ENCODE peak calls at places on chromosome X, in ten cellular contexts. One of them, this sample, is unnamed.

GRCh38 chrX:68396953-68397352 is 36.3 kb downstream of the OPHN1 start:
- DNase-seq in adrenal gland: no peak
- DNase-seq in kidney: no peak
- DNase-seq in fibroblast of lung: peak; percentile 48
- DNase-seq in GM06990: no peak
- DNase-seq in fibroblast of the aortic adventitia: peak; percentile 57
- DNase-seq in pancreas: no peak
- DNase-seq in breast epithelium: no peak
- DNase-seq in cardiac muscle cell: no peak
- DNase-seq in foreskin fibroblast: no peak
- DNase-seq in this sample: no peak

GRCh38 chrX:23317799-23318724 is 16.6 kb upstream of the PTCHD1 start:
- DNase-seq in adrenal gland: peak; percentile 35
- DNase-seq in kidney: no peak
- DNase-seq in fibroblast of lung: peak; percentile 4
- DNase-seq in GM06990: no peak
- DNase-seq in fibroblast of the aortic adventitia: peak; percentile 6
- DNase-seq in pancreas: no peak
- DNase-seq in breast epithelium: no peak
- DNase-seq in cardiac muscle cell: peak; percentile 46
- DNase-seq in foreskin fibroblast: no peak
- DNase-seq in this sample: no peak

GRCh38 chrX:9942086-9942485 is 25.1 kb upstream of the CLDN34 start:
- DNase-seq in adrenal gland: no peak
- DNase-seq in kidney: no peak
- DNase-seq in fibroblast of lung: no peak
- DNase-seq in GM06990: peak; percentile 80
- DNase-seq in fibroblast of the aortic adventitia: no peak
- DNase-seq in pancreas: no peak
- DNase-seq in breast epithelium: no peak
- DNase-seq in cardiac muscle cell: no peak
- DNase-seq in foreskin fibroblast: no peak
- DNase-seq in this sample: no peak

GRCh38 chrX:120736989-120737388 is 107.1 kb upstream of the C1GALT1C1 start:
- DNase-seq in adrenal gland: no peak
- DNase-seq in kidney: no peak
- DNase-seq in fibroblast of lung: no peak
- DNase-seq in GM06990: no peak
- DNase-seq in fibroblast of the aortic adventitia: peak; percentile 32
- DNase-seq in pancreas: no peak
- DNase-seq in breast epithelium: no peak
- DNase-seq in cardiac muscle cell: no peak
- DNase-seq in foreskin fibroblast: peak; percentile 57
- DNase-seq in this sample: peak; percentile 75

GRCh38 chrX:45851434-45851991 is 650.8 kb upstream of the DIPK2B start:
- DNase-seq in adrenal gland: no peak
- DNase-seq in kidney: no peak
- DNase-seq in fibroblast of lung: no peak
- DNase-seq in GM06990: no peak
- DNase-seq in fibroblast of the aortic adventitia: no peak
- DNase-seq in pancreas: no peak
- DNase-seq in breast epithelium: no peak
- DNase-seq in cardiac muscle cell: peak; percentile 37
- DNase-seq in foreskin fibroblast: no peak
- DNase-seq in this sample: peak; percentile 57

GRCh38 chrX:68896581-68896980 is 67.8 kb downstream of the EFNB1 start:
- DNase-seq in adrenal gland: no peak
- DNase-seq in kidney: no peak
- DNase-seq in fibroblast of lung: no peak
- DNase-seq in GM06990: no peak
- DNase-seq in fibroblast of the aortic adventitia: no peak
- DNase-seq in pancreas: no peak
- DNase-seq in breast epithelium: no peak
- DNase-seq in cardiac muscle cell: no peak
- DNase-seq in foreskin fibroblast: no peak
- DNase-seq in this sample: no peak

GRCh38 chrX:130263016-130263415 is 5.7 kb downstream of the ZNF280C start:
- DNase-seq in adrenal gland: no peak
- DNase-seq in kidney: no peak
- DNase-seq in fibroblast of lung: peak; percentile 33
- DNase-seq in GM06990: no peak
- DNase-seq in fibroblast of the aortic adventitia: peak; percentile 37
- DNase-seq in pancreas: no peak
- DNase-seq in breast epithelium: no peak
- DNase-seq in cardiac muscle cell: no peak
- DNase-seq in foreskin fibroblast: peak; percentile 20
- DNase-seq in this sample: no peak

GRCh38 chrX:97000682-97001393 is 117.1 kb downstream of the RPA4 start:
- DNase-seq in adrenal gland: no peak
- DNase-seq in kidney: no peak
- DNase-seq in fibroblast of lung: no peak
- DNase-seq in GM06990: no peak
- DNase-seq in fibroblast of the aortic adventitia: no peak
- DNase-seq in pancreas: no peak
- DNase-seq in breast epithelium: no peak
- DNase-seq in cardiac muscle cell: no peak
- DNase-seq in foreskin fibroblast: no peak
- DNase-seq in this sample: no peak

GRCh38 chrX:17788439-17788838 is 51.1 kb downstream of the SCML1 start:
- DNase-seq in adrenal gland: peak; percentile 55
- DNase-seq in kidney: no peak
- DNase-seq in fibroblast of lung: peak; percentile 47
- DNase-seq in GM06990: no peak
- DNase-seq in fibroblast of the aortic adventitia: peak; percentile 58
- DNase-seq in pancreas: peak; percentile 2
- DNase-seq in breast epithelium: peak; percentile 54
- DNase-seq in cardiac muscle cell: peak; percentile 42
- DNase-seq in foreskin fibroblast: peak; percentile 18
- DNase-seq in this sample: peak; percentile 92

GRCh38 chrX:110450050-110450449 is 91.4 kb downstream of the RTL9 start:
- DNase-seq in adrenal gland: peak; percentile 86
- DNase-seq in kidney: peak; percentile 79
- DNase-seq in fibroblast of lung: peak; percentile 68
- DNase-seq in GM06990: no peak
- DNase-seq in fibroblast of the aortic adventitia: peak; percentile 78
- DNase-seq in pancreas: peak; percentile 54
- DNase-seq in breast epithelium: peak; percentile 69
- DNase-seq in cardiac muscle cell: peak; percentile 91
- DNase-seq in foreskin fibroblast: peak; percentile 36
- DNase-seq in this sample: peak; percentile 94

GRCh38 chrX:24842486-24842885 is 148.8 kb downstream of the POLA1 start:
- DNase-seq in adrenal gland: no peak
- DNase-seq in kidney: no peak
- DNase-seq in fibroblast of lung: no peak
- DNase-seq in GM06990: no peak
- DNase-seq in fibroblast of the aortic adventitia: no peak
- DNase-seq in pancreas: no peak
- DNase-seq in breast epithelium: no peak
- DNase-seq in cardiac muscle cell: no peak
- DNase-seq in foreskin fibroblast: no peak
- DNase-seq in this sample: no peak

GRCh38 chrX:24837966-24838365 is 144.2 kb downstream of the POLA1 start:
- DNase-seq in adrenal gland: no peak
- DNase-seq in kidney: no peak
- DNase-seq in fibroblast of lung: no peak
- DNase-seq in GM06990: no peak
- DNase-seq in fibroblast of the aortic adventitia: no peak
- DNase-seq in pancreas: no peak
- DNase-seq in breast epithelium: no peak
- DNase-seq in cardiac muscle cell: no peak
- DNase-seq in foreskin fibroblast: no peak
- DNase-seq in this sample: no peak

GRCh38 chrX:24839331-24839730 is 145.6 kb downstream of the POLA1 start:
- DNase-seq in adrenal gland: no peak
- DNase-seq in kidney: no peak
- DNase-seq in fibroblast of lung: no peak
- DNase-seq in GM06990: no peak
- DNase-seq in fibroblast of the aortic adventitia: peak; percentile 9
- DNase-seq in pancreas: no peak
- DNase-seq in breast epithelium: no peak
- DNase-seq in cardiac muscle cell: no peak
- DNase-seq in foreskin fibroblast: no peak
- DNase-seq in this sample: no peak

GRCh38 chrX:24833695-24834094 is 140.0 kb downstream of the POLA1 start:
- DNase-seq in adrenal gland: no peak
- DNase-seq in kidney: no peak
- DNase-seq in fibroblast of lung: no peak
- DNase-seq in GM06990: no peak
- DNase-seq in fibroblast of the aortic adventitia: no peak
- DNase-seq in pancreas: no peak
- DNase-seq in breast epithelium: no peak
- DNase-seq in cardiac muscle cell: no peak
- DNase-seq in foreskin fibroblast: no peak
- DNase-seq in this sample: no peak

DNA sequence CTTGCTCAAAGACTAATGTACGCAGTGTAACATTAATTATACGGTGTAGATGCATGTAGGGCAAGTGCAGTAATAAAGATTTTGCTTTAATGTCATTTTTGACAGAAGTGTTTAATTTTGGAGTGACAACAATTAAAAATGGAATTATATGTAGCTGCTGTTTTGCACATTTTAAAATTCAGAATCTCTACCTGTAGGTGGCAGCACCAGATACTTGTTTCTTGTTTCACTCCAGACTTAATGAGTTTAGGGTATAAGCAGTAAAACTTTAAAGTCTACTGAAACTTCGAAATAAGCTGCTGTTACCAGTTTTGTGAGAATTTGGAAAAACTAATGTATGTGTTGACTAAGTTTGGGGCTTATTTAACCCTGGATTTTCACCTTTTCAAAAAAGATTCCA is 144.9 kb downstream of the POLA1 start:
- DNase-seq in adrenal gland: peak; percentile 25
- DNase-seq in kidney: no peak
- DNase-seq in fibroblast of lung: peak; percentile 57
- DNase-seq in GM06990: no peak
- DNase-seq in fibroblast of the aortic adventitia: peak; percentile 64
- DNase-seq in pancreas: no peak
- DNase-seq in breast epithelium: no peak
- DNase-seq in cardiac muscle cell: peak; percentile 54
- DNase-seq in foreskin fibroblast: peak; percentile 16
- DNase-seq in this sample: no peak
- TF ChIP-seq CTCF in adrenal gland: peak; percentile 69
- TF ChIP-seq CTCF in kidney: peak; percentile 30
- TF ChIP-seq CTCF in fibroblast of lung: no peak
- TF ChIP-seq CTCF in GM06990: peak; percentile 54
- TF ChIP-seq CTCF in fibroblast of the aortic adventitia: peak; percentile 53
- TF ChIP-seq CTCF in pancreas: peak; percentile 55
- TF ChIP-seq CTCF in breast epithelium: peak; percentile 38
- TF ChIP-seq CTCF in cardiac muscle cell: peak; percentile 29
- TF ChIP-seq CTCF in foreskin fibroblast: no peak
- TF ChIP-seq CTCF in this sample: peak; percentile 56

DNA sequence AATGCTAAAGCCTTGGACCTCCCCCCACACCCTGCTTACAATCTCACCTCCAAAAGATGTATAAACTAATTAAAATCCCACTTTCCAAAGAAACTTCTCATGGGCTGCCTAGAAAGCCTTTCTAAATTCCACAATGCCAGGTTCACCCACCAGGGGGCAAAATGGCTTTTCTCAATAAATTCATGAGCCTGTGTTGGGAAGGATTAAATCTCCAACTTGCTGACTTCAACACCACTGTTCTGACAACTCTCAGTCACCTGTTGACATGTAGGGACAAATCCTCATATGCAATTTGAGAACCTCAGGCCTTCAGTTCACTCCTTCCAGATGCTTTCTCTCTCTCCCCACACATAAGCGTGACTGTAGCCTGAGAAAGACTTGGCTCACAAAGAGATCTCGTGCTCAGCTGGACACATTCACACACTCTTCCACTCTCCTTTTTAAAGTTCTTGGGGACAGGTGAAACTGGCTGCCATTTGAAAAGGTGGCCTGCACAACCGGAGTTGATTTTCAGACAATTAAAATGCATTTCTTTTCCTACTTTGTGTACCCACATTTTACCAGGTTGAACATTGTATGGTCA is 88.6 kb upstream of the PRPS2 start:
- DNase-seq in adrenal gland: no peak
- DNase-seq in kidney: no peak
- DNase-seq in fibroblast of lung: no peak
- DNase-seq in GM06990: no peak
- DNase-seq in fibroblast of the aortic adventitia: no peak
- DNase-seq in pancreas: peak; percentile 28
- DNase-seq in breast epithelium: no peak
- DNase-seq in cardiac muscle cell: peak; percentile 22
- DNase-seq in foreskin fibroblast: no peak
- DNase-seq in this sample: no peak
- TF ChIP-seq CTCF in adrenal gland: no peak
- TF ChIP-seq CTCF in kidney: no peak
- TF ChIP-seq CTCF in fibroblast of lung: peak; percentile 25
- TF ChIP-seq CTCF in GM06990: peak; percentile 51
- TF ChIP-seq CTCF in fibroblast of the aortic adventitia: peak; percentile 44
- TF ChIP-seq CTCF in pancreas: peak; percentile 31
- TF ChIP-seq CTCF in breast epithelium: no peak
- TF ChIP-seq CTCF in cardiac muscle cell: peak; percentile 41
- TF ChIP-seq CTCF in foreskin fibroblast: no peak
- TF ChIP-seq CTCF in this sample: peak; percentile 36

GRCh38 chrX:2703991-2704369 is 12.9 kb downstream of the CD99 start:
- DNase-seq in adrenal gland: no peak
- DNase-seq in kidney: no peak
- DNase-seq in fibroblast of lung: no peak
- DNase-seq in GM06990: no peak
- DNase-seq in fibroblast of the aortic adventitia: peak; percentile 76
- DNase-seq in pancreas: no peak
- DNase-seq in breast epithelium: no peak
- DNase-seq in cardiac muscle cell: no peak
- DNase-seq in foreskin fibroblast: no peak
- DNase-seq in this sample: no peak
- TF ChIP-seq CTCF in adrenal gland: no peak
- TF ChIP-seq CTCF in kidney: no peak
- TF ChIP-seq CTCF in fibroblast of lung: peak; percentile 28
- TF ChIP-seq CTCF in GM06990: no peak
- TF ChIP-seq CTCF in fibroblast of the aortic adventitia: peak; percentile 45
- TF ChIP-seq CTCF in pancreas: no peak
- TF ChIP-seq CTCF in breast epithelium: peak; percentile 18
- TF ChIP-seq CTCF in cardiac muscle cell: peak; percentile 27
- TF ChIP-seq CTCF in foreskin fibroblast: peak; percentile 8
- TF ChIP-seq CTCF in this sample: no peak

GRCh38 chrX:33339219-33339618 is 127.9 kb upstream of the DMD start:
- DNase-seq in adrenal gland: no peak
- DNase-seq in kidney: no peak
- DNase-seq in fibroblast of lung: peak; percentile 9
- DNase-seq in GM06990: no peak
- DNase-seq in fibroblast of the aortic adventitia: peak; percentile 2
- DNase-seq in pancreas: no peak
- DNase-seq in breast epithelium: no peak
- DNase-seq in cardiac muscle cell: peak; percentile 10
- DNase-seq in foreskin fibroblast: no peak
- DNase-seq in this sample: no peak

GRCh38 chrX:33330798-33331197 is 119.4 kb upstream of the DMD start:
- DNase-seq in adrenal gland: no peak
- DNase-seq in kidney: no peak
- DNase-seq in fibroblast of lung: no peak
- DNase-seq in GM06990: no peak
- DNase-seq in fibroblast of the aortic adventitia: no peak
- DNase-seq in pancreas: no peak
- DNase-seq in breast epithelium: no peak
- DNase-seq in cardiac muscle cell: no peak
- DNase-seq in foreskin fibroblast: no peak
- DNase-seq in this sample: no peak

DNA sequence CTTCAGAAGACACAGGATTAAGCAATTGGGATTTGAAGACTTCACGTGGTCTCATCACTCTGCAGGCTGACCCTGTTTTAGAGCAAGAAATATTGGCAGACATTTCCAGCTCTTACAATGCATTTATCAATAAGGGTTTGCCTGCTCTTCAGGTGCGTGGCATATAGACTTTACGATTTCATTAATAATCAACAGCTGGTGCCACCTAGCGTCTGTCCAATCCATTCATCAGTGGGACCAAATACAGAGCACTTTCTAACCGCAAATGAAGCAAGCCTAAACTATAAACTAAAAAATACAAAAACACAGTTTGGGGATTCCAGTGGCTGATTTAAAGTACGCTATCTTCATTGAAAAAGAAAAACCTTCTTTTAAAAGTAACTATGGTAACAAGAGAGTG is 125.4 kb upstream of the DMD start:
- DNase-seq in adrenal gland: peak; percentile 37
- DNase-seq in kidney: no peak
- DNase-seq in fibroblast of lung: peak; percentile 39
- DNase-seq in GM06990: no peak
- DNase-seq in fibroblast of the aortic adventitia: peak; percentile 25
- DNase-seq in pancreas: no peak
- DNase-seq in breast epithelium: no peak
- DNase-seq in cardiac muscle cell: peak; percentile 70
- DNase-seq in foreskin fibroblast: no peak
- DNase-seq in this sample: no peak
- TF ChIP-seq CTCF in adrenal gland: peak; percentile 22
- TF ChIP-seq CTCF in kidney: no peak
- TF ChIP-seq CTCF in fibroblast of lung: peak; percentile 34
- TF ChIP-seq CTCF in GM06990: peak; percentile 26
- TF ChIP-seq CTCF in fibroblast of the aortic adventitia: peak; percentile 24
- TF ChIP-seq CTCF in pancreas: no peak
- TF ChIP-seq CTCF in breast epithelium: no peak
- TF ChIP-seq CTCF in cardiac muscle cell: peak; percentile 35
- TF ChIP-seq CTCF in foreskin fibroblast: no peak
- TF ChIP-seq CTCF in this sample: peak; percentile 18

This sample was measured in osteoblast.